ENCODE peak calls at places on chromosomes 2 and 18, in six cellular contexts. Z, Y, V, G, K and P are unnamed samples.

GRCh38 chr2:197174539-197175094 is 136.0 kb downstream of the ANKRD44 start:
- DNase-seq in K (no peak), V (peak), G (no peak), Y (no peak), Z (no peak), P (no peak)

GRCh38 chr18:63443820-63444219 is 21.5 kb upstream of the VPS4B start:
- DNase-seq in G (no peak), V (no peak), Y (no peak), K (no peak), Z (no peak), P (no peak)

GRCh38 chr2:23199115-23199918 is 185.7 kb upstream of the KLHL29 start:
- DNase-seq in G (no peak), Z (no peak), Y (no peak), K (no peak), V (peak), P (peak)

GRCh38 chr2:65729246-65729645 is 296.8 kb upstream of the SPRED2 start:
- DNase-seq in K (no peak), G (no peak), Z (no peak), V (no peak), Y (no peak), P (no peak)

GRCh38 chr2:238811765-238812164 is 36.1 kb upstream of the TWIST2 start:
- DNase-seq in G (no peak), Z (no peak), Y (no peak), V (peak), K (no peak), P (no peak)

GRCh38 chr18:4734021-4734420 is 278.9 kb upstream of the DLGAP1 start:
- DNase-seq in Y (no peak), Z (no peak), G (no peak), V (no peak), K (no peak), P (no peak)

GRCh38 chr2:37684809-37685208 is 13.4 kb upstream of the CDC42EP3 start:
- DNase-seq in Y (no peak), Z (no peak), K (no peak), V (no peak), G (no peak), P (no peak)

GRCh38 chr18:59620381-59620780 is 76.8 kb downstream of the CCBE1 start:
- DNase-seq in Y (no peak), K (no peak), V (no peak), G (no peak), Z (no peak), P (no peak)

GRCh38 chr2:106115250-106115649 is 78.9 kb downstream of the UXS1 start:
- DNase-seq in Z (no peak), Y (no peak), G (no peak), V (peak), K (no peak), P (peak)

GRCh38 chr2:223887127-223887526 is 49.7 kb upstream of the AP1S3 start:
- DNase-seq in Z (no peak), Y (no peak), G (no peak), K (no peak), V (peak), P (no peak)

GRCh38 chr2:132668986-132669853 is 785 bp downstream of the LYPD1 start:
- DNase-seq in Z (no peak), V (peak), G (no peak), Y (no peak), K (no peak), P (no peak)

GRCh38 chr2:62234755-62235655 is 39.1 kb downstream of the B3GNT2 start:
- DNase-seq in G (no peak), V (no peak), Y (no peak), Z (no peak), K (no peak), P (no peak)
- TF ChIP-seq CTCF in G (no peak), V (no peak), Y (no peak), Z (no peak), K (no peak), P (no peak)

GRCh38 chr18:10685484-10685883 is 159.7 kb downstream of the NAPG start:
- DNase-seq in V (no peak), Z (no peak), Y (no peak), G (no peak), K (peak), P (peak)

GRCh38 chr18:10687161-10687925 is 161.5 kb downstream of the NAPG start:
- DNase-seq in K (no peak), Y (no peak), V (no peak), G (no peak), Z (no peak), P (no peak)

GRCh38 chr18:10689954-10690302 is 164.1 kb downstream of the NAPG start:
- DNase-seq in G (no peak), Z (no peak), Y (no peak), K (no peak), V (no peak), P (no peak)

GRCh38 chr18:10689231-10689953 is 163.6 kb downstream of the NAPG start:
- DNase-seq in K (no peak), V (peak), Y (no peak), G (no peak), Z (no peak), P (no peak)

GRCh38 chr18:10690376-10690775 is 164.5 kb downstream of the NAPG start:
- DNase-seq in K (no peak), Z (no peak), Y (no peak), V (no peak), G (no peak), P (no peak)
- TF ChIP-seq CTCF in K (no peak), Z (no peak), Y (no peak), V (no peak), G (no peak), P (no peak)

DNA sequence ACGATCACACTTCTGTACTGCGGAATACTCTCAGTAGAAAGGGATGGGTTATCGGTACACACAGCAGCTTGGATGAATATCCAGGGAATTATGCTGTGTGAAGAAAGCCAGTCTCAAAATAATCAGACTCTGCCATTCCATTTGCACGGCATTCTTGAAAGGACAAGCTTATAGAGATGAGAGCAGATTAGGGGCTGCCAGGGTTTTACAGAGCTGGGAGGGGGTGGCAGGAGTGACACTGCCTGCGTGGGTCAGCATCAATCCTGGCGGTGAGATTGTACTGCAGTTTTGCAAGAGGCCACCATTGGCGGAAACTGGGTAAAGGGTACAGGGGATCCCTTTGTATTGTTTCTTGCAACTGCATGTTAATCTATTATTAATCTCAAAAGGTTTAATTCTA is 16.6 kb downstream of the KCNG2 start:
- DNase-seq in V (no peak), K (no peak), Y (no peak), G (no peak), Z (no peak), P (no peak)
- TF ChIP-seq CTCF in V (no peak), K (no peak), Y (no peak), G (no peak), Z (no peak), P (no peak)

DNA sequence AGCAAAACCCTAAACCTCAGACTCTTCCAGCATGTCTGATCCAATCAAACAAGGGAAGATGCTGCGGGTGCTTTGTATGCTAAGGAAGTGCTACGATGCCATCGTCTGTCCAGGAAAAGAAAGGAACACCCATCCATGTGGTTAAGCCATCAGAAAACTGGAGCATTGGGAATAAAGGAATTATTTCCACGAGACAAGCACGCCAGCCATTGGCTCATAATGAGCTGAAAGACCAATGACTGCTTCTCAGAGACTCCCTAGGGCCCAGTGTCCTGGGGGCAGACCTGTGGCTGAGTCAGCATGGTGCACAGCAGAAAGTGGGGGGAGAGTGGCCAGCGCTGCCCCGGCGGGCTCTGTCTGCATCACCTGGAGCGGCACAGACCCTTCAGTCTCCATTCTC is 66.0 kb upstream of the AFF3 start:
- DNase-seq in Z (no peak), Y (no peak), G (no peak), V (peak), K (no peak), P (no peak)
- TF ChIP-seq CTCF in Z (no peak), Y (no peak), G (no peak), V (no peak), K (no peak), P (no peak)